ENCODE peak calls at places on chromosomes 16 and 17, in ten cellular contexts. W is endodermal cell; J is mesenchymal stem cell; H is A673; L is CD8-positive, alpha-beta memory T cell; Z is A549; E is gastrocnemius medialis; M is cardiac muscle cell; Q is Peyer's patch; Y is stomach. R is an unnamed sample.

GRCh38 chr17:48310748-48311213 is 119.2 kb downstream of the SKAP1 start:
- DNase-seq in W (peak; percentile 54), J (no peak), H (no peak), L (no peak), Z (no peak), E (no peak), M (peak; percentile 38), Q (no peak), Y (no peak), R (no peak)

GRCh38 chr16:74667215-74667765 is 613 bp upstream of the RFWD3 start:
- DNase-seq in W (peak; percentile 81), J (peak; percentile 26), H (peak; percentile 51), L (peak; percentile 48), Z (peak; percentile 14), E (no peak), M (peak; percentile 71), Q (peak; percentile 62), Y (peak; percentile 34), R (no peak)

GRCh38 chr17:13478326-13478830 is 123.4 kb downstream of the HS3ST3A1 start:
- DNase-seq in W (no peak), J (no peak), H (no peak), L (no peak), Z (no peak), E (no peak), M (no peak), Q (no peak), Y (no peak), R (no peak)

GRCh38 chr17:13395872-13396271 is 205.9 kb downstream of the HS3ST3A1 start:
- DNase-seq in W (no peak), J (no peak), H (no peak), L (no peak), Z (no peak), E (no peak), M (no peak), Q (no peak), Y (no peak), R (no peak)

GRCh38 chr17:2926019-2926650 is 129.9 kb downstream of the RAP1GAP2 start:
- DNase-seq in W (peak; percentile 43), J (no peak), H (no peak), L (no peak), Z (peak; percentile 53), E (no peak), M (no peak), Q (no peak), Y (no peak), R (peak; percentile 75)

GRCh38 chr16:16196099-16196498 is 27.2 kb downstream of the ABCC6 start:
- DNase-seq in W (no peak), J (no peak), H (no peak), L (no peak), Z (no peak), E (no peak), M (no peak), Q (no peak), Y (no peak), R (no peak)

GRCh38 chr16:64751906-64752305 is 370.0 kb downstream of the CDH11 start:
- DNase-seq in W (no peak), J (peak; percentile 74), H (no peak), L (no peak), Z (no peak), E (no peak), M (no peak), Q (no peak), Y (no peak), R (no peak)

GRCh38 chr16:69324013-69324531 is 6.3 kb downstream of the PDF start:
- DNase-seq in W (no peak), J (peak; percentile 13), H (no peak), L (no peak), Z (no peak), E (peak; percentile 64), M (no peak), Q (peak; percentile 69), Y (peak; percentile 76), R (no peak)

GRCh38 chr17:15298176-15298575 is 33.0 kb upstream of the PMP22 start:
- DNase-seq in W (no peak), J (peak; percentile 85), H (peak; percentile 9), L (no peak), Z (no peak), E (no peak), M (no peak), Q (no peak), Y (no peak), R (peak; percentile 67)

GRCh38 chr16:3878610-3879009 is 1.9 kb downstream of the CREBBP start:
- DNase-seq in W (no peak), J (no peak), H (peak; percentile 40), L (no peak), Z (no peak), E (no peak), M (no peak), Q (no peak), Y (no peak), R (no peak)

GRCh38 chr17:10843806-10844205 is 5.9 kb upstream of the PIRT start:
- DNase-seq in W (peak; percentile 72), J (no peak), H (no peak), L (no peak), Z (no peak), E (no peak), M (peak; percentile 57), Q (peak; percentile 72), Y (peak; percentile 86), R (no peak)

GRCh38 chr17:75364078-75364477 is 41.4 kb downstream of the GRB2 start:
- DNase-seq in W (no peak), J (peak; percentile 81), H (no peak), L (no peak), Z (no peak), E (no peak), M (no peak), Q (no peak), Y (no peak), R (peak; percentile 94)

GRCh38 chr17:75366432-75366831 is 39.0 kb downstream of the GRB2 start:
- DNase-seq in W (no peak), J (no peak), H (no peak), L (no peak), Z (no peak), E (no peak), M (no peak), Q (no peak), Y (no peak), R (no peak)

GRCh38 chr17:75367312-75367711 is 38.2 kb downstream of the GRB2 start:
- DNase-seq in W (no peak), J (peak; percentile 54), H (no peak), L (no peak), Z (peak; percentile 40), E (no peak), M (no peak), Q (no peak), Y (no peak), R (peak; percentile 67)

GRCh38 chr17:75365009-75365930 is 40.2 kb downstream of the GRB2 start:
- DNase-seq in W (no peak), J (no peak), H (no peak), L (no peak), Z (no peak), E (no peak), M (no peak), Q (no peak), Y (no peak), R (no peak)

DNA sequence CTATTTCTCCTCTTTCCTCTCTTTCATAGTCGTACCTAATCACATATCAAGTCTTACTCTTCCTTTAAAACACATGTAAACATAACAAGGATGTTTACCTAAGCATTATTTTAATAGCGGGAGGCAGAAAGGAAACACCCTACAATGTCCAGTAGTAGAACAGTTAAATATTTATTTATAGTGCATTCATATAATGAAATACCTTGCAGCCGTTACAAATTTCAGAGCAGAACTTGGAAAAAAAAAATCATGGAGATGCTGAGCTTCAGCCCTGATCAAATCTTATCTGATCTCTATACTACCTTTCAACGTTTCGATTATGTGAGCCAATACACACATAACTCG is 39.6 kb downstream of the GRB2 start:
- DNase-seq in W (no peak), J (no peak), H (no peak), L (no peak), Z (no peak), E (no peak), M (no peak), Q (no peak), Y (no peak), R (peak; percentile 30)
- H3K4me1 ChIP-seq in W (peaks cover 5% of the 10 kb centered on the region), J (peaks cover 16% of the 10 kb centered on the region), H (peaks cover 35% of the 10 kb centered on the region), L (peaks cover 56% of the 10 kb centered on the region), Z (peaks cover 78% of the 10 kb centered on the region), E (peaks cover 81% of the 10 kb centered on the region), M (peaks cover 11% of the 10 kb centered on the region), Q (no peaks in the 10 kb centered on the region), Y (peaks cover 45% of the 10 kb centered on the region), R (peaks cover 65% of the 10 kb centered on the region)

DNA sequence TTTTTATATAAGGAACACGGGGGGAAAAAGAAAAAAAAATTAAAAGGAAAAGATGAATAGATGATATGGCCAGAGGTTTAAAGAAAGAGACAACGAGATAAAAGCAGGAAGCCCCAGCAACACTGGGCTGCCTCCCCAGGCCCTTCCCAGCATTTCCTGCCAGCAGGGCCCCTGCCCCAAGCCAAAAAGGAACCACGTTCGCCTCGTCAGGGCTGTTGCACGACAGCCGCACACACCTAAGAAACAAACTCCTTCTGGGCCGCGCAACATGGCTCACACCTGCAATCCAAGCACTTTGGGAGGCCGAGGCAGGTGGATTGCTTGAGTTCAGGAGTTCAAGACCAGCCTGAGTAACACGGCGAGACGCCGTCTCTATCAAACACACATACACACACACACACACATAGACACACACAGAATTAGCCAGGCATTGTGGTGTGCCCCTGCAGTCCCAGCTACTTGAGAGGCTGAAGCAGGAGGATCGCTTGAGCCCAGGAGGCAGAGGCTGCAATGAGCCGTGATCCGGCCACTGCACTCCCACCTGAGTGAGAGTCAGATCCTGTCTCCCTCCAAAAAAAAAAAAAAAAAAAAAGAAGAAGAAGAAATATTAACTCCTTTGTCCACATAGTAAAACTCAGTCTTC is 83.0 kb downstream of the ANKRD11 start:
- DNase-seq in W (no peak), J (no peak), H (no peak), L (no peak), Z (no peak), E (no peak), M (no peak), Q (no peak), Y (no peak), R (no peak)
- H3K4me1 ChIP-seq in W (peaks cover 19% of the 10 kb centered on the region), J (peaks cover 56% of the 10 kb centered on the region), H (peaks cover 24% of the 10 kb centered on the region), L (peaks cover 98% of the 10 kb centered on the region), Z (peaks cover 58% of the 10 kb centered on the region), E (peaks cover 97% of the 10 kb centered on the region), M (peaks cover 41% of the 10 kb centered on the region), Q (no peaks in the 10 kb centered on the region), Y (peaks cover 81% of the 10 kb centered on the region), R (no peaks in the 10 kb centered on the region)

GRCh38 chr17:79987890-79988162 is 47.8 kb downstream of the TBC1D16 start:
- DNase-seq in W (no peak), J (no peak), H (no peak), L (peak; percentile 19), Z (no peak), E (no peak), M (no peak), Q (no peak), Y (no peak), R (no peak)
- H3K4me1 ChIP-seq in W (peaks cover 3% of the 10 kb centered on the region), J (peaks cover 43% of the 10 kb centered on the region), H (peaks cover 49% of the 10 kb centered on the region), L (peaks cover 10% of the 10 kb centered on the region), Z (peaks cover 72% of the 10 kb centered on the region), E (peaks cover 7% of the 10 kb centered on the region), M (peaks cover 18% of the 10 kb centered on the region), Q (peaks cover 21% of the 10 kb centered on the region), Y (peaks cover 55% of the 10 kb centered on the region), R (peaks cover 39% of the 10 kb centered on the region)

DNA sequence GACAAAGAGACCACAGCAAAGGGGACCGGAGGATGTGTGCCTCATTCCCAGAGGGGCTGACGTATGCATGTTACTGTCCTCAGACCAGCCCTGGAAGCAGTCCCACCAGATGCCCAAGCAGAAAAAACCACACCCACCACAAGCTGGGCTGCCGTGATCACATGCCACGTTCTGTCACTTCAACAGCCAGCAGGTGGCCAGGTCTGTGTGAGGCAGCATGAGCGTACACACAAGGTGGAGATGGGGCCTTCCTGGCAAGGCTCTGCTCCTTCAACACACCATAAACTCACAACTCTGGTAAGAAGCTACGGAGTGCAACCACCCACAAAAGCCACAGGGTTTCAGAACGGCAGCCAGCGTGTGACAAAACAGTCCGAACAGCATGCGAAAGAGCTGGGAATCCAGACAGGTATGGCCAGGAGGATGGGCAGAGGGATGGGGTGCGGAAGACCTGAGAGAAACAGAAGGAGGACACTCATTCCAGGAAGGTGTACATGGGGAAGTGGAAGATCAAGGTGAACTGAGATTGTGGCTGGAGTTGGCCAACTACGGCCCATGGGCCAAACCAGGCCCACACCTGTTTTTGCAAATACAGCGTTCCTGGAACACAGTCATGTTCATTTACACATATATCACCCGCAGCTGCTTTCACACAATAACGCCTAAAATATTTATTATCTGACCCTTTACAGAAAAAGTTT is 27.9 kb downstream of the MBTPS1 start:
- DNase-seq in W (no peak), J (peak; percentile 4), H (no peak), L (peak; percentile 64), Z (peak; percentile 20), E (no peak), M (no peak), Q (no peak), Y (peak; percentile 44), R (peak; percentile 8)
- H3K4me1 ChIP-seq in W (no peaks in the 10 kb centered on the region), J (no peaks in the 10 kb centered on the region), H (no peaks in the 10 kb centered on the region), L (peaks cover 22% of the 10 kb centered on the region), Z (no peaks in the 10 kb centered on the region), E (no peaks in the 10 kb centered on the region), M (no peaks in the 10 kb centered on the region), Q (no peaks in the 10 kb centered on the region), Y (no peaks in the 10 kb centered on the region), R (no peaks in the 10 kb centered on the region)